ENCODE peak calls at places on chromosomes 16 and 17, in eight cellular contexts. C, D, A, G, F, R, M and T are unnamed samples.

GRCh38 chr16:14955546-14956231 is 18.4 kb downstream of the NPIPA1 start:
- DNase-seq in M (peak), D (no peak), A (no peak), R (no peak), F (no peak), G (no peak), C (no peak), T (no peak)

GRCh38 chr17:67648032-67648761 is 69.5 kb upstream of the NOL11 start:
- DNase-seq in M (no peak), A (no peak), G (no peak), C (no peak), F (no peak), R (no peak), D (no peak), T (no peak)

GRCh38 chr16:81796035-81796434 is 16.9 kb downstream of the PLCG2 start:
- DNase-seq in A (no peak), R (no peak), D (no peak), G (no peak), F (no peak), C (no peak), M (no peak), T (no peak)

GRCh38 chr16:86626966-86627365 is 48.6 kb downstream of the FOXL1 start:
- DNase-seq in D (no peak), G (no peak), A (no peak), F (no peak), C (peak), R (no peak), M (peak), T (no peak)

GRCh38 chr17:70521821-70522256 is 352.5 kb downstream of the KCNJ2 start:
- DNase-seq in C (no peak), A (no peak), D (no peak), G (peak), F (no peak), R (no peak), M (peak), T (no peak)

GRCh38 chr17:9432121-9432866 is 143.3 kb downstream of the STX8 start:
- DNase-seq in D (no peak), R (no peak), M (no peak), C (no peak), G (no peak), A (no peak), F (no peak), T (no peak)

GRCh38 chr17:72984925-72985322 is 107.6 kb downstream of the SLC39A11 start:
- DNase-seq in F (no peak), R (no peak), C (peak), A (no peak), G (no peak), D (peak), M (no peak), T (no peak)

GRCh38 chr17:69713815-69714214 is 299.3 kb downstream of the MAP2K6 start:
- DNase-seq in C (no peak), M (no peak), R (no peak), G (no peak), A (no peak), D (no peak), F (no peak), T (no peak)

GRCh38 chr16:72835041-72835440 is 212.9 kb downstream of the ZFHX3 start:
- DNase-seq in R (no peak), D (no peak), F (no peak), G (no peak), C (no peak), A (no peak), M (no peak), T (peak)

GRCh38 chr17:4498461-4499397 is at the start of gene SPNS2:
- DNase-seq in C (peak), F (peak), D (peak), G (peak), R (peak), M (peak), A (no peak), T (peak)

GRCh38 chr16:54577566-54578180 is 291.1 kb upstream of the IRX3 start:
- DNase-seq in D (no peak), R (no peak), A (no peak), M (no peak), G (no peak), C (no peak), F (no peak), T (no peak)

GRCh38 chr17:43858201-43858600 is 11.2 kb downstream of the CD300LG start:
- DNase-seq in C (no peak), A (no peak), R (no peak), F (no peak), D (no peak), M (no peak), G (no peak), T (no peak)

GRCh38 chr17:4536259-4536741 is 18.9 kb downstream of the MYBBP1A start:
- DNase-seq in R (no peak), F (no peak), M (no peak), G (no peak), A (no peak), D (no peak), C (no peak), T (no peak)

GRCh38 chr17:77288115-77288619 is 147.4 kb downstream of the SEC14L1 start:
- DNase-seq in M (no peak), A (no peak), F (no peak), R (no peak), C (no peak), G (peak), D (no peak), T (no peak)